ENCODE peak calls at places on chromosomes 5 and 9, in nine cellular contexts. One of them, this sample, is unnamed.

GRCh38 chr5:132665681-132666080 is 7.7 kb downstream of the IL13 start:
- DNase-seq in BE2C: no peak
- DNase-seq in cardiac muscle cell: no peak
- DNase-seq in brain microvascular endothelial cell: no peak
- DNase-seq in GM12865: no peak
- DNase-seq in left ventricle myocardium inferior: no peak
- DNase-seq in neural crest cell: no peak
- DNase-seq in endothelial cell: no peak
- DNase-seq in fibroblast of pulmonary artery: no peak
- DNase-seq in this sample: no peak

GRCh38 chr9:83041771-83042170 is 21.2 kb downstream of the RASEF start:
- DNase-seq in BE2C: no peak
- DNase-seq in cardiac muscle cell: no peak
- DNase-seq in brain microvascular endothelial cell: no peak
- DNase-seq in GM12865: no peak
- DNase-seq in left ventricle myocardium inferior: no peak
- DNase-seq in neural crest cell: no peak
- DNase-seq in endothelial cell: no peak
- DNase-seq in fibroblast of pulmonary artery: no peak
- DNase-seq in this sample: no peak

GRCh38 chr9:131098391-131099087 is 2.2 kb downstream of the AIF1L start:
- DNase-seq in BE2C: no peak
- DNase-seq in cardiac muscle cell: no peak
- DNase-seq in brain microvascular endothelial cell: no peak
- DNase-seq in GM12865: peak
- DNase-seq in left ventricle myocardium inferior: no peak
- DNase-seq in neural crest cell: no peak
- DNase-seq in endothelial cell: no peak
- DNase-seq in fibroblast of pulmonary artery: no peak
- DNase-seq in this sample: no peak

GRCh38 chr5:82564963-82565362 is 286.8 kb upstream of the RPS23 start:
- DNase-seq in BE2C: no peak
- DNase-seq in cardiac muscle cell: no peak
- DNase-seq in brain microvascular endothelial cell: no peak
- DNase-seq in GM12865: no peak
- DNase-seq in left ventricle myocardium inferior: no peak
- DNase-seq in neural crest cell: no peak
- DNase-seq in endothelial cell: no peak
- DNase-seq in fibroblast of pulmonary artery: no peak
- DNase-seq in this sample: no peak

GRCh38 chr5:62931551-62931950 is 352.9 kb downstream of the LRRC70 start:
- DNase-seq in BE2C: no peak
- DNase-seq in cardiac muscle cell: no peak
- DNase-seq in brain microvascular endothelial cell: no peak
- DNase-seq in GM12865: no peak
- DNase-seq in left ventricle myocardium inferior: no peak
- DNase-seq in neural crest cell: no peak
- DNase-seq in endothelial cell: no peak
- DNase-seq in fibroblast of pulmonary artery: no peak
- DNase-seq in this sample: no peak

GRCh38 chr5:418681-419121 is 24.3 kb upstream of the EXOC3 start:
- DNase-seq in BE2C: no peak
- DNase-seq in cardiac muscle cell: no peak
- DNase-seq in brain microvascular endothelial cell: no peak
- DNase-seq in GM12865: no peak
- DNase-seq in left ventricle myocardium inferior: no peak
- DNase-seq in neural crest cell: no peak
- DNase-seq in endothelial cell: no peak
- DNase-seq in fibroblast of pulmonary artery: no peak
- DNase-seq in this sample: peak

GRCh38 chr9:111037744-111038335 is 430 bp downstream of the LPAR1 start:
- DNase-seq in BE2C: peak
- DNase-seq in cardiac muscle cell: peak
- DNase-seq in brain microvascular endothelial cell: no peak
- DNase-seq in GM12865: peak
- DNase-seq in left ventricle myocardium inferior: peak
- DNase-seq in neural crest cell: peak
- DNase-seq in endothelial cell: peak
- DNase-seq in fibroblast of pulmonary artery: peak
- DNase-seq in this sample: peak

GRCh38 chr9:122402403-122403268 is 31.8 kb downstream of the PTGS1 start:
- DNase-seq in BE2C: no peak
- DNase-seq in cardiac muscle cell: no peak
- DNase-seq in brain microvascular endothelial cell: peak
- DNase-seq in GM12865: no peak
- DNase-seq in left ventricle myocardium inferior: no peak
- DNase-seq in neural crest cell: no peak
- DNase-seq in endothelial cell: no peak
- DNase-seq in fibroblast of pulmonary artery: peak
- DNase-seq in this sample: peak

GRCh38 chr5:131769961-131770360 is 26.9 kb downstream of the FNIP1 start:
- DNase-seq in BE2C: no peak
- DNase-seq in cardiac muscle cell: peak
- DNase-seq in brain microvascular endothelial cell: no peak
- DNase-seq in GM12865: no peak
- DNase-seq in left ventricle myocardium inferior: no peak
- DNase-seq in neural crest cell: no peak
- DNase-seq in endothelial cell: no peak
- DNase-seq in fibroblast of pulmonary artery: no peak
- DNase-seq in this sample: no peak

GRCh38 chr5:129903466-129904101 is 681 bp upstream of the CHSY3 start:
- DNase-seq in BE2C: peak
- DNase-seq in cardiac muscle cell: peak
- DNase-seq in brain microvascular endothelial cell: no peak
- DNase-seq in GM12865: peak
- DNase-seq in left ventricle myocardium inferior: no peak
- DNase-seq in neural crest cell: no peak
- DNase-seq in endothelial cell: no peak
- DNase-seq in fibroblast of pulmonary artery: no peak
- DNase-seq in this sample: peak

GRCh38 chr5:113527746-113528145 is 14.3 kb downstream of the YTHDC2 start:
- DNase-seq in BE2C: no peak
- DNase-seq in cardiac muscle cell: no peak
- DNase-seq in brain microvascular endothelial cell: no peak
- DNase-seq in GM12865: no peak
- DNase-seq in left ventricle myocardium inferior: no peak
- DNase-seq in neural crest cell: no peak
- DNase-seq in endothelial cell: no peak
- DNase-seq in fibroblast of pulmonary artery: no peak
- DNase-seq in this sample: no peak

GRCh38 chr5:87754009-87754757 is 341.5 kb upstream of the CCNH start:
- DNase-seq in BE2C: no peak
- DNase-seq in cardiac muscle cell: no peak
- DNase-seq in brain microvascular endothelial cell: no peak
- DNase-seq in GM12865: no peak
- DNase-seq in left ventricle myocardium inferior: no peak
- DNase-seq in neural crest cell: no peak
- DNase-seq in endothelial cell: no peak
- DNase-seq in fibroblast of pulmonary artery: no peak
- DNase-seq in this sample: no peak

GRCh38 chr5:132561601-132562000 is 4.8 kb downstream of the RAD50 start:
- DNase-seq in BE2C: no peak
- DNase-seq in cardiac muscle cell: no peak
- DNase-seq in brain microvascular endothelial cell: peak
- DNase-seq in GM12865: no peak
- DNase-seq in left ventricle myocardium inferior: no peak
- DNase-seq in neural crest cell: no peak
- DNase-seq in endothelial cell: no peak
- DNase-seq in fibroblast of pulmonary artery: no peak
- DNase-seq in this sample: no peak

GRCh38 chr9:93207326-93207814 is 23.4 kb downstream of the WNK2 start:
- DNase-seq in BE2C: peak
- DNase-seq in cardiac muscle cell: peak
- DNase-seq in brain microvascular endothelial cell: peak
- DNase-seq in GM12865: no peak
- DNase-seq in left ventricle myocardium inferior: peak
- DNase-seq in neural crest cell: no peak
- DNase-seq in endothelial cell: no peak
- DNase-seq in fibroblast of pulmonary artery: peak
- DNase-seq in this sample: peak

GRCh38 chr5:179166886-179167841 is 107.0 kb downstream of the ZNF354C start:
- DNase-seq in BE2C: peak
- DNase-seq in cardiac muscle cell: peak
- DNase-seq in brain microvascular endothelial cell: peak
- DNase-seq in GM12865: no peak
- DNase-seq in left ventricle myocardium inferior: peak
- DNase-seq in neural crest cell: peak
- DNase-seq in endothelial cell: peak
- DNase-seq in fibroblast of pulmonary artery: peak
- DNase-seq in this sample: peak

GRCh38 chr5:133453084-133453765 is 159.1 kb downstream of the FSTL4 start:
- DNase-seq in BE2C: no peak
- DNase-seq in cardiac muscle cell: no peak
- DNase-seq in brain microvascular endothelial cell: no peak
- DNase-seq in GM12865: no peak
- DNase-seq in left ventricle myocardium inferior: no peak
- DNase-seq in neural crest cell: no peak
- DNase-seq in endothelial cell: no peak
- DNase-seq in fibroblast of pulmonary artery: no peak
- DNase-seq in this sample: no peak

GRCh38 chr9:91247278-91247677 is 114.4 kb downstream of the AUH start:
- DNase-seq in BE2C: no peak
- DNase-seq in cardiac muscle cell: no peak
- DNase-seq in brain microvascular endothelial cell: no peak
- DNase-seq in GM12865: no peak
- DNase-seq in left ventricle myocardium inferior: no peak
- DNase-seq in neural crest cell: no peak
- DNase-seq in endothelial cell: no peak
- DNase-seq in fibroblast of pulmonary artery: no peak
- DNase-seq in this sample: no peak

GRCh38 chr5:167855818-167856217 is 435.6 kb upstream of the WWC1 start:
- DNase-seq in BE2C: no peak
- DNase-seq in cardiac muscle cell: no peak
- DNase-seq in brain microvascular endothelial cell: no peak
- DNase-seq in GM12865: no peak
- DNase-seq in left ventricle myocardium inferior: no peak
- DNase-seq in neural crest cell: no peak
- DNase-seq in endothelial cell: no peak
- DNase-seq in fibroblast of pulmonary artery: no peak
- DNase-seq in this sample: no peak

DNA sequence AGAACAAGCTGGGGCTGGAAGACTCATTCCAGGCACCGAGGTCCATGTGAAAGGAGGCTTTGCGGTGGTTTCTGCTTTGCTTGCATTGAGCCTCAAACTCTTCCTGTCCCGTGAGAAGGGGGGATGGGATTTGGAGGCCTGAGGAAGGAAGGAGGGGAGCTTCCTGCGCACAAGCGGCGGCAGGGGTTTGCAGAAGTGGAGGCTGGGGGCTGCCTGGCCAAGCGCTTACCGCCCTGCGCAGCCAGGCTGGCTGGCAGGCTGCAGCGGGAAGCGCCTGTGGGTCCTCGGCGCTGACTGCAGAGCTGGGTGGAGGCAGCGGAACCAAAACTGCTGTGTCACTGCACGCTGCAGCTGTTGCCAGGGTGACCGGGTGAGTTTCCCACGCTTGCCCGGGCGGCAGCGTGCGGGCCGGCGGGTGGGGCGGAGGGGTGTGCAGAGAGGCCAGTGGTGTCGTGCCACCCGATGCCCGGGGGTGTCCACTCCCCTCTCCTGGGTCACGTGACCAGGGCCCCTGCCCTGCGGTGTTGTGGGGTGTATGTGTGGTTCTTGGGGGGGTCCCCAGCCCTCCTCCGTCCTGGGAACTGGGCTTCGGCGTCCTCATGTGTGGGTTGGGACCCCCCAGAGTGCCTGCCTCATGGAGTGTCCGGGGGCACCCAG is 81.0 kb downstream of the RXRA start:
- DNase-seq in BE2C: peak
- DNase-seq in cardiac muscle cell: no peak
- DNase-seq in brain microvascular endothelial cell: peak
- DNase-seq in GM12865: peak
- DNase-seq in left ventricle myocardium inferior: peak
- DNase-seq in neural crest cell: peak
- DNase-seq in endothelial cell: peak
- DNase-seq in fibroblast of pulmonary artery: peak
- DNase-seq in this sample: peak
- TF ChIP-seq CTCF in BE2C: no peak
- TF ChIP-seq CTCF in cardiac muscle cell: no peak
- TF ChIP-seq CTCF in brain microvascular endothelial cell: no peak
- TF ChIP-seq CTCF in GM12865: no peak
- TF ChIP-seq CTCF in left ventricle myocardium inferior: no peak
- TF ChIP-seq CTCF in neural crest cell: no peak
- TF ChIP-seq CTCF in endothelial cell: no peak
- TF ChIP-seq CTCF in fibroblast of pulmonary artery: no peak
- TF ChIP-seq CTCF in this sample: no peak

GRCh38 chr9:129491486-129491855 is 129.4 kb downstream of the C9orf50 start:
- DNase-seq in BE2C: no peak
- DNase-seq in cardiac muscle cell: no peak
- DNase-seq in brain microvascular endothelial cell: no peak
- DNase-seq in GM12865: no peak
- DNase-seq in left ventricle myocardium inferior: peak
- DNase-seq in neural crest cell: no peak
- DNase-seq in endothelial cell: no peak
- DNase-seq in fibroblast of pulmonary artery: peak
- DNase-seq in this sample: peak
- TF ChIP-seq CTCF in BE2C: no peak
- TF ChIP-seq CTCF in cardiac muscle cell: no peak
- TF ChIP-seq CTCF in brain microvascular endothelial cell: no peak
- TF ChIP-seq CTCF in GM12865: no peak
- TF ChIP-seq CTCF in left ventricle myocardium inferior: no peak
- TF ChIP-seq CTCF in neural crest cell: no peak
- TF ChIP-seq CTCF in endothelial cell: no peak
- TF ChIP-seq CTCF in fibroblast of pulmonary artery: no peak
- TF ChIP-seq CTCF in this sample: no peak

DNA sequence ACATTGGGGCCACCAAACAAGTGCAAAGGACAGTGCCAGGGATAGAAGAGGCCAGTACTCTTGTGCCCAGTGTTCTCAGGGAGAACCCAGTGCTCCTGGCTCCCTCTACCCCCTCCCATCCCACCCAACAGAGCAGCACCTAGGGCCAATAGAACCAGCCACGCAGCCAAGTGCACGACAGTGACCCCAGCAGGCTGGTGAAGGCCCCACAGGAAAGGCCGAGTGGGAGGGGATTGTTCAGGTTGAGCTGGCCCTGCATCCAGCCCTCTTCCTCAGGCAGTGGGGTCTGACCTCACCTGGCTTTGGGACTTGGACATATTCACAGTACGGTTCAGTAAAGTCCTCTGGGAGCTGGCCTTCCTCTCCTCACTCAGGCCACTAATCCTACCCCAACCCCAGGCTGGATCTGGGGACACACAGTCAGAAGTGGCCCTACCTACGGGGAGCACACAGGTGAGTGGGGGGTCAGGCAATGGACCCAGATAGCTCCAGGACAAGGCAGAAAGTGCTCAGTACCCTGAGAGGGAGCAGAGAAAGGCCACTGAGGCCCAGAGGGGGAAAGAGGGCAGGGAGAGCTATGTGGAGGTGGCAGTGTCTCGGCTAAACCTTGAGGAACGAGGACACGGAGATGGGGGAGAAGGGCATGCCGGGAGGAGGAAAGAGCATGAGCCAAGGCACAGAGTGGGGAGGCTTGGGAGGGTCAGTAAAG is 25.4 kb downstream of the POLR1E start:
- DNase-seq in BE2C: peak
- DNase-seq in cardiac muscle cell: peak
- DNase-seq in brain microvascular endothelial cell: no peak
- DNase-seq in GM12865: peak
- DNase-seq in left ventricle myocardium inferior: no peak
- DNase-seq in neural crest cell: no peak
- DNase-seq in endothelial cell: peak
- DNase-seq in fibroblast of pulmonary artery: no peak
- DNase-seq in this sample: no peak
- TF ChIP-seq CTCF in BE2C: peak
- TF ChIP-seq CTCF in cardiac muscle cell: no peak
- TF ChIP-seq CTCF in brain microvascular endothelial cell: peak
- TF ChIP-seq CTCF in GM12865: peak
- TF ChIP-seq CTCF in left ventricle myocardium inferior: no peak
- TF ChIP-seq CTCF in neural crest cell: peak
- TF ChIP-seq CTCF in endothelial cell: no peak
- TF ChIP-seq CTCF in fibroblast of pulmonary artery: peak
- TF ChIP-seq CTCF in this sample: no peak

GRCh38 chr9:911003-911402 is 65.5 kb upstream of the DMRT3 start:
- DNase-seq in BE2C: no peak
- DNase-seq in cardiac muscle cell: peak
- DNase-seq in brain microvascular endothelial cell: no peak
- DNase-seq in GM12865: no peak
- DNase-seq in left ventricle myocardium inferior: no peak
- DNase-seq in neural crest cell: no peak
- DNase-seq in endothelial cell: no peak
- DNase-seq in fibroblast of pulmonary artery: no peak
- DNase-seq in this sample: no peak
- TF ChIP-seq CTCF in BE2C: peak
- TF ChIP-seq CTCF in cardiac muscle cell: no peak
- TF ChIP-seq CTCF in brain microvascular endothelial cell: no peak
- TF ChIP-seq CTCF in GM12865: peak
- TF ChIP-seq CTCF in left ventricle myocardium inferior: no peak
- TF ChIP-seq CTCF in neural crest cell: peak
- TF ChIP-seq CTCF in endothelial cell: no peak
- TF ChIP-seq CTCF in fibroblast of pulmonary artery: no peak
- TF ChIP-seq CTCF in this sample: no peak